ENCODE peak calls at places on chromosomes 5 and 9, in five cellular contexts. G is H9, S is neuronal stem cell, H is mesenchymal stem cell, V is H1. P is an unnamed sample.

GRCh38 chr9:5269249-5269715 is 35.2 kb downstream of the RLN2 start:
- DNase-seq in V (no peak), H (peak; percentile 54), S (no peak), G (no peak), P (peak; percentile 20)

GRCh38 chr9:125074976-125075375 is 68.4 kb downstream of the SCAI start:
- DNase-seq in H (peak; percentile 16), V (no peak), S (no peak), G (no peak), P (no peak)

GRCh38 chr9:72217306-72217842 is 68.1 kb downstream of the GDA start:
- DNase-seq in H (no peak), V (no peak), S (no peak), G (no peak), P (no peak)

GRCh38 chr9:100074093-100074492 is 24.7 kb downstream of the ERP44 start:
- DNase-seq in H (no peak), V (no peak), G (no peak), S (no peak), P (no peak)

GRCh38 chr5:103562084-103562452 is 521 bp downstream of the NUDT12 start:
- DNase-seq in V (no peak), S (peak; percentile 4), G (no peak), H (no peak), P (no peak)

GRCh38 chr9:34592895-34593601 is 3.5 kb upstream of the CNTFR start:
- DNase-seq in V (peak; percentile 73), H (no peak), G (peak; percentile 64), S (no peak), P (no peak)

GRCh38 chr5:139443766-139444473 is 4.6 kb upstream of the DNAJC18 start:
- DNase-seq in V (no peak), S (no peak), G (no peak), H (peak; percentile 79), P (no peak)

GRCh38 chr5:150544606-150545219 is 36.8 kb downstream of the NDST1 start:
- DNase-seq in H (peak; percentile 60), G (peak; percentile 91), S (peak; percentile 59), V (peak; percentile 97), P (peak; percentile 90)

GRCh38 chr9:136890661-136891060 is 4.3 kb downstream of the TRAF2 start:
- DNase-seq in G (no peak), V (no peak), S (no peak), H (no peak), P (no peak)

GRCh38 chr5:90944116-90944515 is 385.5 kb downstream of the ADGRV1 start:
- DNase-seq in V (no peak), S (no peak), G (no peak), H (no peak), P (no peak)

GRCh38 chr5:150562832-150563231 is 54.9 kb downstream of the NDST1 start:
- DNase-seq in S (no peak), H (peak; percentile 62), G (no peak), V (no peak), P (peak; percentile 82)

GRCh38 chr5:179816401-179817070 is 4.2 kb upstream of the SQSTM1 start:
- DNase-seq in G (no peak), V (no peak), S (no peak), H (no peak), P (no peak)

GRCh38 chr9:38082456-38083287 is 13.6 kb upstream of the SHB start:
- DNase-seq in S (no peak), H (no peak), V (no peak), G (no peak), P (no peak)

GRCh38 chr9:120932086-120932818 is 5.7 kb upstream of the TRAF1 start:
- DNase-seq in H (no peak), G (no peak), S (no peak), V (no peak), P (no peak)

GRCh38 chr9:21110708-21111576 is 30.7 kb downstream of the IFNW1 start:
- DNase-seq in V (no peak), G (no peak), H (peak; percentile 78), S (peak; percentile 76), P (peak; percentile 88)

GRCh38 chr9:99303177-99303576 is 81.1 kb downstream of the SEC61B start:
- DNase-seq in G (no peak), V (no peak), S (no peak), H (no peak), P (no peak)

GRCh38 chr5:59187772-59188347 is 605.0 kb downstream of the RAB3C start:
- DNase-seq in H (peak; percentile 79), S (no peak), V (no peak), G (no peak), P (no peak)

GRCh38 chr5:81825237-81825636 is 74.3 kb upstream of the SSBP2 start:
- DNase-seq in H (peak; percentile 70), S (no peak), V (no peak), G (no peak), P (peak; percentile 78)

GRCh38 chr9:127923046-127923445 is 6.2 kb upstream of the ST6GALNAC4 start:
- DNase-seq in V (no peak), S (no peak), G (peak; percentile 72), H (no peak), P (peak; percentile 99)

GRCh38 chr5:83516962-83517750 is 45.6 kb downstream of the VCAN start:
- DNase-seq in S (no peak), G (no peak), H (peak; percentile 14), V (no peak), P (no peak)

GRCh38 chr9:72814083-72814482 is 138.8 kb downstream of the ALDH1A1 start:
- DNase-seq in S (no peak), G (no peak), V (no peak), H (no peak), P (no peak)

DNA sequence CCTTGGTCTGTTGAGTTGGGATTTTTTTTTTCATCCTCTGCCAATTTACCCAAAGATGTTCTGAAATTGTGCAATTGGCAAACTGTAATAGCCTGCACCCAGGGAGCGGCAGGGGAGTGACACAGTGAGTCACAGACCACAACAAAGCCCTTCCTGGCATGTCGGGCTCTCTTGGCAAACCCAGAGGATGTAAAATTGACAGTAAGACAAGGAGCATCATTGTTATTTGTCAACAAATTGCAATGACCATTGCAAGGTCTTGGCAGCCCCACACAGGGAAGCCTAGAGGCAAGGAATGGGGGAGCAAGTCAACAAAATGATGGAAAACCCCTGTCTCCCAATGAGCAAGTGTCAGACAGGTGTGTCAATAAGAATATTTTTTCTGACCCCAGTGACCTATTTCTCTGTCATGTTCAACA is 275.8 kb downstream of the ACTL7B start:
- DNase-seq in S (no peak), V (no peak), H (no peak), G (no peak), P (peak; percentile 16)
- H2BK12ac ChIP-seq in S (no peak overlapping the region), V (no peak overlapping the region), H (no peak overlapping the region), G (no peak overlapping the region), P (no peak overlapping the region)

DNA sequence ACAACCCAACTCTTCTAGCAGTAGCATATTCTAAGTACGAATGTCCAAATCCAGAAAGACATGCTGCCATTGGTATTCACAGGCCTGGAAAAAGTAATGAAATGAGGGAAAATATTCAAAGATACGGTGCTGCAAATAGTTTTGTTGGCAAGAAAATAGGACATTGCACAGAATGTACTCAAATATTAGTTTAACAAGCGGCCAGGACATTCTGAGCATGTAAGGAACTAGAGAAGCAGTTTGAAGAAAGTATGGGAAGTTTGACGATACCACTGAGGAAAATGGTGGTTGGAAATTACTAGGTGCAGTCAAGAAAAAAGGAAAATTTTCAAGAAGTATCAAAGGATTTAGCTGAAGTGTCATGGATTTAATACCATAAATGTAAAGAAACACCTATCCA is 468.0 kb upstream of the GRIN3A start:
- DNase-seq in S (no peak), H (no peak), G (no peak), V (no peak), P (no peak)
- H2BK12ac ChIP-seq in S (no peak overlapping the region), H (no peak overlapping the region), G (no peak overlapping the region), V (no peak overlapping the region), P (no peak overlapping the region)

DNA sequence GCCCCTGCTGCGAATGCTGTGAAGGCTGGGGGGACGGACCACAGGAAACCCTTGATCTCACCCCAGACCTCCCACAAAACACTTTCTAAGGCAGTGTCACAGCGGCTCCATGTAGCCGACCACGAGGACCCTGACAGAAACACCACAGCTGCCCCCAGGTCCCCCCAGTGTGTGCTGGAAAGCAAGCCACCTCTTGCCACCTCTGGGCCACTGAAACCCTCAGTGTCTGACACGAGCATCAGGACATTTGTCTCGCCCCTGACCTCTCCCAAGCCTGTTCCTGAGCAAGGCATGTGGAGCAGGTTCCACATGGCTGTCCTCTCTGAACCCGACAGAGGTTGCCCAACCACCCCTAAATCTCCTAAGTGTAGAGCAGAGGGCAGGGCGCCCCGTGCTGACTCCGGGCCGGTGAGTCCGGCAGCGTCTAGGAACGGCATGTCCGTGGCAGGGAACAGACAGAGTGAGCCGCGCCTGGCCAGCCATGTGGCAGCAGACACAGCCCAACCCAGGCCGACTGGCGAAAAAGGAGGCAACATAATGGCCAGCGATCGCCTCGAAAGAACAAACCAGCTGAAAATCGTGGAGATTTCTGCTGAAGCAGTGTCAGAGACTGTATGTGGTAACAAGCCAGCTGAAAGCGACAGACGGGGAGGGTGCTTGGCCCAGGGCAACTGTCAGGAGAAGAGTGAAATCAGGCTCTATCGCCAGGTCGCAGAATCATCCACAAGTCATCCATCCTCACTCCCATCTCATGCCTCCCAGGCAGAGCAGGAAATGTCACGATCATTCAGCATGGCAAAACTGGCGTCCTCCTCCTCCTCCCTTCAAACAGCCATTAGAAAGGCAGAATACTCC is 84.7 kb downstream of the GOLPH3 start:
- DNase-seq in H (no peak), S (no peak), G (no peak), V (no peak), P (no peak)
- H2BK12ac ChIP-seq in H (no peak overlapping the region), S (no peak overlapping the region), G (no peak overlapping the region), V (no peak overlapping the region), P (no peak overlapping the region)

GRCh38 chr5:158623971-158624370 is 475.7 kb downstream of the EBF1 start:
- DNase-seq in H (no peak), G (no peak), V (no peak), S (no peak), P (no peak)
- H2BK12ac ChIP-seq in H (no peak overlapping the region), G (no peak overlapping the region), V (no peak overlapping the region), S (no peak overlapping the region), P (no peak overlapping the region)

GRCh38 chr5:175790796-175791195 is 80.6 kb upstream of the CPLX2 start:
- DNase-seq in G (no peak), H (no peak), V (no peak), S (no peak), P (no peak)
- H2BK12ac ChIP-seq in G (no peak overlapping the region), H (no peak overlapping the region), V (no peak overlapping the region), S (no peak overlapping the region), P (no peak overlapping the region)